ENCODE peak calls at places on chromosomes 12 and 14, in six cellular contexts. Z is cardiac fibroblast, F is heart left ventricle, M is uterus, V is Peyer's patch, B is thoracic aorta. C is an unnamed sample.

GRCh38 chr12:66129934-66130266 is 650 bp downstream of the LLPH start:
- DNase-seq in V (no peak), Z (no peak), B (no peak), M (no peak), F (no peak), C (no peak)

GRCh38 chr12:130362060-130362459 is 24.4 kb downstream of the PIWIL1 start:
- DNase-seq in B (no peak), V (no peak), M (no peak), Z (no peak), F (no peak), C (no peak)

GRCh38 chr12:57244306-57244696 is 6.7 kb downstream of the STAC3 start:
- DNase-seq in Z (no peak), M (no peak), V (no peak), F (no peak), B (no peak), C (no peak)

GRCh38 chr12:108757842-108758241 is 26.5 kb upstream of the CORO1C start:
- DNase-seq in F (no peak), B (no peak), V (no peak), Z (no peak), M (no peak), C (no peak)

GRCh38 chr12:121725420-121725819 is 12.9 kb downstream of the TMEM120B start:
- DNase-seq in B (no peak), F (no peak), V (no peak), Z (no peak), M (no peak), C (no peak)

GRCh38 chr14:66105819-66106218 is 380.4 kb upstream of the CCDC196 start:
- DNase-seq in B (no peak), Z (peak), M (no peak), V (no peak), F (no peak), C (no peak)

GRCh38 chr12:116551952-116552749 is 7.0 kb upstream of the MAP1LC3B2 start:
- DNase-seq in F (no peak), V (no peak), Z (peak), M (no peak), B (no peak), C (no peak)

GRCh38 chr12:130764475-130765185 is 48.5 kb upstream of the RIMBP2 start:
- DNase-seq in M (no peak), F (no peak), V (no peak), B (no peak), Z (peak), C (no peak)

GRCh38 chr14:105034314-105035039 is 13.6 kb upstream of the CDCA4 start:
- DNase-seq in B (no peak), F (no peak), Z (no peak), M (no peak), V (no peak), C (no peak)

GRCh38 chr12:109880938-109881337 is 597 bp upstream of the GLTP start:
- DNase-seq in V (no peak), B (no peak), M (no peak), Z (no peak), F (no peak), C (no peak)

GRCh38 chr12:109881752-109882151 is 1.4 kb upstream of the GLTP start:
- DNase-seq in M (no peak), Z (peak), F (no peak), V (no peak), B (no peak), C (no peak)

GRCh38 chr12:109879332-109880048 is 851 bp downstream of the GLTP start:
- DNase-seq in B (no peak), V (no peak), Z (peak), F (no peak), M (no peak), C (no peak)

GRCh38 chr12:109878749-109879148 is 1.6 kb downstream of the GLTP start:
- DNase-seq in F (no peak), Z (no peak), M (no peak), V (no peak), B (no peak), C (no peak)

GRCh38 chr12:109880049-109880931 is at the start of gene GLTP:
- DNase-seq in Z (peak), M (peak), F (peak), V (peak), B (peak), C (peak)
- TF ChIP-seq CTCF in Z (no peak), M (peak), F (peak), V (peak), B (peak), C (peak)

GRCh38 chr12:6370994-6371754 is 4.2 kb downstream of the SCNN1A start:
- DNase-seq in M (peak), B (no peak), Z (peak), F (no peak), V (no peak), C (no peak)
- TF ChIP-seq CTCF in M (peak), B (no peak), Z (peak), F (no peak), V (no peak), C (no peak)

DNA sequence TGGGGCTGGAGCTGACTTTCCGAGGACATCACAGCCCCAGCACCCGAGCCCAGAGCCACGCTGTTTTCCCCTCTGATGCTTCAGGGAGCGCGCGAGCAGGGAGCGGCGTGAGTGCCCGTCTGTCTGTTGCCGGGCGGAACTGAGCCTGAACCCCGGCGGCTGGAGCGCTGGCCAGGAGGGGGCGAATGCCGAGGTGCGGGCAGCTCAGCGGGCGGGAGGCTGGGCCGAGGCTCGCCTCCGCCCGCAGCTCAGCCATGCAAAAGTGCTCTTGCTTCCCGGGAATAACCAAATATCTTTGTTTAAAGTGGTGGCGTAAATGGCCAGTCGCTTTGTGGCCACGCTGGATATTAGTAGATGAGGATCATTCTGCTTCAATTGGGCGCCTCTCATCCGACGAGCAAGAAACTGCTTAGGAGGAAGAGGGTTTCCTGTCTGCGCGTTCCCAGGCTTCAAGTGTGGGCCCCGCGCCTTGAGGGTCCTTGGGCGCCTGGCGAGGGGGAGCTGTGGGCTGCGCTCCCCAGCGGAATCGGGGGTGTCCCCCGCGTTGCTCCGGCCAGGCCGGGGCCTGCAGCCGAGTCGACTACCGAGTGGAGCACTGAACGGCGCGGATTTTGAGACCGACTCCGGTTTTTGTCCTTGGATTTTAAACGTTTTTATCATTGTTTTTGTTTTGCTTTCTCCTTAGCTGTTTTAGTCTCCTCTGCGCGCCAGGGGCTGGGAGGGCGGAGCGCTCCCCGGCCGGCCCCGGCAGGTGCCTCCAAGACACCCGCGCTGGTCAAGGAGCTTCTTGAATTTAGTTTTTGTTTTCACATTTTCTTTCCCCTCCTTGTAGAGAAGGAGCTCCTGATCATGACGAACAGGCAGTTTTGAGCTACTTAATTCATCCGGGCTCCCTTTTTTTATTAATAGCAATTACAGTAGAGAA is 831 bp upstream of the NKX2-1 start:
- DNase-seq in M (no peak), Z (no peak), B (no peak), F (no peak), V (no peak), C (no peak)
- TF ChIP-seq CTCF in M (no peak), Z (no peak), B (no peak), F (no peak), V (no peak), C (no peak)

DNA sequence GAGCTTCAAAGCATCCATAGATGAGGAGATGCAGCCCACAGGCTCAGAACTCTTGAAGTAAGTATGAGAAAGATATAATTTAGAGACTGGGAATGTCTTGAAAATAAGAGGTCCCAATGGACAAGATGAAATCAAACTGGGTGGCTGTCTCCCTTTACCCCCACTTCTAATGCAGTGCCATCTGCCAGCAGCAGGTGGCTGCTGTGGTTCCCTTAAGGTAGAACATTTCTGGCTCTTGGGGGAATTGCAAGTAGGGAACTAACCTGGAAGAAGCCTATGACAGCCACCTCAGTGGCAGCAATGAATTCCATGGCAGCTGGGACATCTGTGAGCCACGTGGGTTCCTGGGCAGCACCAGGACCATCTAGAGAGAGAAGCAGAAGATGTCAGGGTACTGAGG is 648 bp downstream of the ERP27 start:
- DNase-seq in B (no peak), V (no peak), M (no peak), Z (no peak), F (no peak), C (no peak)
- TF ChIP-seq CTCF in B (no peak), V (no peak), M (no peak), Z (peak), F (no peak), C (peak)

GRCh38 chr12:1250641-1251040 is 259.6 kb downstream of the ERC1 start:
- DNase-seq in F (no peak), Z (no peak), B (no peak), M (no peak), V (no peak), C (no peak)

GRCh38 chr12:1256991-1257390 is 266.0 kb downstream of the ERC1 start:
- DNase-seq in B (no peak), Z (no peak), V (no peak), F (no peak), M (no peak), C (no peak)

GRCh38 chr12:1256285-1256684 is 265.3 kb downstream of the ERC1 start:
- DNase-seq in M (no peak), B (no peak), F (no peak), Z (no peak), V (no peak), C (no peak)

DNA sequence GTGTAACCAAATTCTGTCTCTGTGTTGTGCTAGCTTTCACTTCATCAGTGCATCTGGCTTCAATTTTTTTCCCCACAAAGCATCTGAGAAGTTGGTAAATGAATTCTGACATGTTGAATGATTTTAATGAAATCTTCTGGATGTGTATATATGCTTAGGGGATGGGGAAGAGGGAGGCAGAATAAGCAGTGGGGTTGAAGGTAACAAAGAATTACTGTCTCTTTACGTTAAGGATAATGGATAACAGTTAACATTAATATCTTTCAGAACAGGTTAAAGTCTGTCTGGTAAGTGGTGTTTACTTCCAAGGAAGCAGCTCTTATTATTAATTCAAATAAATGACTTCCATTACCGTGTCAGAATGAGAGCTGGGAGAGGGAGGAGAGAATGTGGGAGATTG is 261.7 kb downstream of the ERC1 start:
- DNase-seq in B (no peak), M (no peak), V (no peak), F (no peak), Z (no peak), C (no peak)
- TF ChIP-seq CTCF in B (no peak), M (no peak), V (no peak), F (no peak), Z (no peak), C (no peak)

DNA sequence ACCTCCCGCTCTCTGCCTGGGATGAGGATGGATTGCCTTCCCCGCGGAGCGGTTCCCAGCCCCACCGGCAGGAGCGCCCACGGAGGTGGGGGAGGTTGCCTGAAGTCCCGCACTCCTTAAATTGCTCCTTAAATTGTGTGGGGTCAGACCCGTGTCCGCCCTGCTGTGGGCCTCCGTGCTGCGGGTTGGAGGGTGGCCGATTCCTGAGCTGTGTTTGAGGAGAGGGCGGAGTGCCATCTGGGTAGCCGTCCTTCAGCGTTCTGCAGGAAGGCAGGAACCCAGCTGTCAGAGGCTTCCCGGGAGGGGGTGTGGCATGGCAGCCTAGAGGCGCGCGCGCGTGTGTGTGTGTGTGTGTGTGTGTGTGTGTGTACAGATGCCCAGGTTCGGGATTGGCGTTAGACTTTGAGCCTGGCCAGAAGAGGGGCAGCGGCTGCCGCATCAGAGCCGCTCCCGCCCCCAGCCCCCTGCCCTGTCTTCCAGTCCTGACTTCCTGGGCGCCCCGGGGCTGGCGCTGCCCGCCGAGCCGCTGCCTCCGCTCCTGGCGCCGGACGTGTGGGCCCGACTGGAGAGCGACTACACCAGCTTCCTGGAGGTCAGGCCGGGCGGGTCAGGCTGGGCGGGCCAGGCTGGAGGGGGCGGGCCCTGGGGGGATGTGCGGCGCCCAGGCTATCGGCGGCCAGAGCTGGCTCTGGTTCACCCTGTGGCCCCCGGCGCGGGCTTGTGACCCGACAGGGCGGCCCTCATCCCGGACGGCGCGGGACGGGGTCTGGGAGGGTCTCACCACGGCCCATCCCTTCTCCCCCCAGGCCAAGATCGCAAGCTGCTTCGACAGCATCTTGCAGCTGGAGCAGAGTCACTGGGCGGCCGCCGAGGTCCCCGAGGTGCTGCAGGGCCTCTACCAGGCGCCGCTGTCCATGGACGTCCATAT is 9.2 kb downstream of the EXOC3L4 start:
- DNase-seq in F (no peak), V (no peak), B (no peak), Z (peak), M (no peak), C (no peak)
- TF ChIP-seq CTCF in F (no peak), V (no peak), B (no peak), Z (peak), M (no peak), C (no peak)

DNA sequence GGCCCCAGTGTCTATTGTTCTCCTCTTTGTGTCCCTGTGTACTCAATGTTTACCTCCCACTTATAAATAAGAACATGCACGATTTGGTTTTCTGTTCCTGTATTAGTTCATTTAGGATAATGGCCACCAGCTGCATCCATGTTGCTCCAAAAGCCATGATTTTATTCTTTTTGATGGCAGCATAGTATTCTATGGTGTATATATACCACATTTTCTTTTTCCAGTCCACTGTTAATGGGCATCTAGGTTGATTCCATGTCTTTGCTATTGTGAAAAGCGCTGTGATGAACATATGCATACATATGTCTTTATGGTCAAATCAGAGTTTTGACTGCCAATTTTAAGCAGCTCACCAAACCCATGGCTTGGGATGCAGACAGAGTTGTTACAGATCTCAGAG is 17.2 kb upstream of the ANP32D start:
- DNase-seq in F (no peak), V (no peak), Z (no peak), M (no peak), B (no peak), C (no peak)
- TF ChIP-seq CTCF in F (no peak), V (no peak), Z (no peak), M (no peak), B (no peak), C (no peak)

GRCh38 chr14:80587096-80587724 is 354.3 kb downstream of the CEP128 start:
- DNase-seq in V (no peak), Z (peak), F (no peak), M (no peak), B (no peak), C (no peak)
- TF ChIP-seq CTCF in V (no peak), Z (peak), F (peak), M (no peak), B (no peak), C (no peak)

DNA sequence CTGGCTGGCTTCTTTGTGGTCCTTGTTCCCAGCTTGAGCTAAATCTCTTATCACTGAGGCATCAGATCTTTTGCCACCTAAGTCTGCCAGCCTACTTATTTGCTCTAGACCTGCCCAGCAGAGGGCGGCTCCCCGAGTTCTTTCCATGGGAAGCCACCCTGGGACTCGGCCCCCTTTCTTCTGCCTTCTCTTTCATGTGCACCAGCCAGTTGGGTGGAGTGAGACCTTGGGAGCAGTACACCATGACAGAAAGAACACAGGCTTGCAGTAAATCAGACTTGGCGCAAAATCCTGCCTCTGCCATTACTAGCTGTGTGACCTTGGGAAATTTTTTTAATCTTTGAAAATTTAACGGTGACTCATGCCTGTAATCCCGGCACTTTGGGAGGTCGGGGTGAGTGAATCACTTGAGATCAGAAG is 7.4 kb downstream of the SMAGP start:
- DNase-seq in M (no peak), Z (peak), B (no peak), V (no peak), F (no peak), C (no peak)
- TF ChIP-seq CTCF in M (peak), Z (peak), B (no peak), V (no peak), F (no peak), C (no peak)

GRCh38 chr14:100030441-100031153 is 34.6 kb upstream of the EVL start:
- DNase-seq in M (no peak), F (no peak), B (no peak), V (no peak), Z (peak), C (no peak)

GRCh38 chr14:100028990-100029677 is 36.1 kb upstream of the EVL start:
- DNase-seq in V (no peak), Z (peak), M (no peak), F (no peak), B (no peak), C (no peak)

GRCh38 chr14:100033347-100034052 is 31.7 kb upstream of the EVL start:
- DNase-seq in B (no peak), Z (peak), F (no peak), M (no peak), V (no peak), C (no peak)

GRCh38 chr14:100032749-100033148 is 32.5 kb upstream of the EVL start:
- DNase-seq in M (no peak), Z (no peak), V (no peak), B (no peak), F (no peak), C (no peak)

GRCh38 chr14:100031506-100032281 is 33.5 kb upstream of the EVL start:
- DNase-seq in B (peak), Z (peak), V (no peak), M (peak), F (no peak), C (no peak)
- TF ChIP-seq CTCF in B (no peak), Z (no peak), V (no peak), M (no peak), F (no peak), C (no peak)

C was measured in natural killer cell.